ENCODE peak calls at places on chromosomes 16 and 17, in seven cellular contexts. One of them, this sample, is unnamed.

GRCh38 chr17:82391496-82392066 is 20.0 kb downstream of the UTS2R start:
- DNase-seq in cardiac fibroblast: no peak
- DNase-seq in breast epithelium: no peak
- DNase-seq in heart left ventricle: peak; percentile 47
- DNase-seq in choroid plexus epithelial cell: no peak
- DNase-seq in astrocyte of the cerebellum: no peak
- DNase-seq in BE2C: no peak
- DNase-seq in this sample: no peak

GRCh38 chr17:9821921-9822320 is at the start of gene GSG1L2:
- DNase-seq in cardiac fibroblast: no peak
- DNase-seq in breast epithelium: no peak
- DNase-seq in heart left ventricle: no peak
- DNase-seq in BE2C: no peak
- DNase-seq in astrocyte of the cerebellum: no peak
- DNase-seq in choroid plexus epithelial cell: no peak
- DNase-seq in this sample: no peak

GRCh38 chr16:89018605-89019158 is 41.7 kb upstream of the CBFA2T3 start:
- DNase-seq in BE2C: no peak
- DNase-seq in astrocyte of the cerebellum: no peak
- DNase-seq in breast epithelium: no peak
- DNase-seq in choroid plexus epithelial cell: no peak
- DNase-seq in cardiac fibroblast: no peak
- DNase-seq in heart left ventricle: peak; percentile 48
- DNase-seq in this sample: no peak

GRCh38 chr17:75542728-75543336 is 17.3 kb downstream of the LLGL2 start:
- DNase-seq in astrocyte of the cerebellum: no peak
- DNase-seq in BE2C: no peak
- DNase-seq in choroid plexus epithelial cell: no peak
- DNase-seq in heart left ventricle: no peak
- DNase-seq in cardiac fibroblast: no peak
- DNase-seq in breast epithelium: no peak
- DNase-seq in this sample: no peak

GRCh38 chr16:57720142-57720575 is 15.4 kb upstream of the KATNB1 start:
- DNase-seq in heart left ventricle: no peak
- DNase-seq in choroid plexus epithelial cell: peak; percentile 77
- DNase-seq in BE2C: peak; percentile 72
- DNase-seq in astrocyte of the cerebellum: peak; percentile 3
- DNase-seq in cardiac fibroblast: peak; percentile 75
- DNase-seq in breast epithelium: no peak
- DNase-seq in this sample: no peak

GRCh38 chr17:81685108-81685507 is 1.3 kb downstream of the HGS start:
- DNase-seq in choroid plexus epithelial cell: peak; percentile 61
- DNase-seq in heart left ventricle: no peak
- DNase-seq in breast epithelium: no peak
- DNase-seq in cardiac fibroblast: peak; percentile 23
- DNase-seq in BE2C: no peak
- DNase-seq in astrocyte of the cerebellum: no peak
- DNase-seq in this sample: peak; percentile 21

GRCh38 chr17:79979201-79979840 is 56.4 kb downstream of the TBC1D16 start:
- DNase-seq in choroid plexus epithelial cell: no peak
- DNase-seq in heart left ventricle: no peak
- DNase-seq in BE2C: no peak
- DNase-seq in breast epithelium: peak; percentile 48
- DNase-seq in cardiac fibroblast: no peak
- DNase-seq in astrocyte of the cerebellum: no peak
- DNase-seq in this sample: no peak

GRCh38 chr16:72429566-72430160 is 257.7 kb upstream of the PMFBP1 start:
- DNase-seq in breast epithelium: no peak
- DNase-seq in choroid plexus epithelial cell: no peak
- DNase-seq in cardiac fibroblast: no peak
- DNase-seq in astrocyte of the cerebellum: no peak
- DNase-seq in BE2C: no peak
- DNase-seq in heart left ventricle: no peak
- DNase-seq in this sample: no peak

GRCh38 chr17:70808596-70808995 is 639.3 kb downstream of the KCNJ2 start:
- DNase-seq in BE2C: peak; percentile 8
- DNase-seq in choroid plexus epithelial cell: peak; percentile 32
- DNase-seq in breast epithelium: no peak
- DNase-seq in cardiac fibroblast: no peak
- DNase-seq in astrocyte of the cerebellum: no peak
- DNase-seq in heart left ventricle: no peak
- DNase-seq in this sample: no peak

GRCh38 chr17:49404371-49404770 is 10.3 kb downstream of the PHB1 start:
- DNase-seq in BE2C: no peak
- DNase-seq in astrocyte of the cerebellum: no peak
- DNase-seq in cardiac fibroblast: no peak
- DNase-seq in heart left ventricle: no peak
- DNase-seq in choroid plexus epithelial cell: no peak
- DNase-seq in breast epithelium: no peak
- DNase-seq in this sample: no peak

GRCh38 chr16:72620348-72620747 is 427.6 kb downstream of the ZFHX3 start:
- DNase-seq in choroid plexus epithelial cell: no peak
- DNase-seq in breast epithelium: no peak
- DNase-seq in cardiac fibroblast: no peak
- DNase-seq in heart left ventricle: no peak
- DNase-seq in astrocyte of the cerebellum: no peak
- DNase-seq in BE2C: no peak
- DNase-seq in this sample: no peak

GRCh38 chr17:74882517-74883240 is 9.9 kb upstream of the FDXR start:
- DNase-seq in breast epithelium: no peak
- DNase-seq in cardiac fibroblast: no peak
- DNase-seq in choroid plexus epithelial cell: no peak
- DNase-seq in astrocyte of the cerebellum: no peak
- DNase-seq in BE2C: no peak
- DNase-seq in heart left ventricle: no peak
- DNase-seq in this sample: no peak

GRCh38 chr16:10930755-10931093 is 11.5 kb downstream of the DEXI start:
- DNase-seq in cardiac fibroblast: no peak
- DNase-seq in BE2C: no peak
- DNase-seq in choroid plexus epithelial cell: no peak
- DNase-seq in breast epithelium: no peak
- DNase-seq in heart left ventricle: no peak
- DNase-seq in astrocyte of the cerebellum: no peak
- DNase-seq in this sample: no peak

GRCh38 chr16:87550510-87550961 is 51.8 kb upstream of the JPH3 start:
- DNase-seq in cardiac fibroblast: no peak
- DNase-seq in heart left ventricle: peak; percentile 78
- DNase-seq in breast epithelium: no peak
- DNase-seq in choroid plexus epithelial cell: no peak
- DNase-seq in astrocyte of the cerebellum: no peak
- DNase-seq in BE2C: peak; percentile 64
- DNase-seq in this sample: no peak

GRCh38 chr17:65163990-65164495 is 26.9 kb downstream of the RGS9 start:
- DNase-seq in choroid plexus epithelial cell: peak; percentile 52
- DNase-seq in BE2C: peak; percentile 15
- DNase-seq in breast epithelium: no peak
- DNase-seq in heart left ventricle: no peak
- DNase-seq in cardiac fibroblast: peak; percentile 50
- DNase-seq in astrocyte of the cerebellum: no peak
- DNase-seq in this sample: no peak

GRCh38 chr17:8574687-8575086 is 55.8 kb downstream of the MYH10 start:
- DNase-seq in astrocyte of the cerebellum: no peak
- DNase-seq in choroid plexus epithelial cell: peak; percentile 43
- DNase-seq in heart left ventricle: no peak
- DNase-seq in breast epithelium: no peak
- DNase-seq in BE2C: no peak
- DNase-seq in cardiac fibroblast: peak; percentile 43
- DNase-seq in this sample: no peak
- TF ChIP-seq CTCF in astrocyte of the cerebellum: peak; percentile 21
- TF ChIP-seq CTCF in choroid plexus epithelial cell: peak; percentile 54
- TF ChIP-seq CTCF in heart left ventricle: peak; percentile 47
- TF ChIP-seq CTCF in breast epithelium: no peak
- TF ChIP-seq CTCF in BE2C: peak; percentile 27
- TF ChIP-seq CTCF in cardiac fibroblast: peak; percentile 25
- TF ChIP-seq CTCF in this sample: no peak

DNA sequence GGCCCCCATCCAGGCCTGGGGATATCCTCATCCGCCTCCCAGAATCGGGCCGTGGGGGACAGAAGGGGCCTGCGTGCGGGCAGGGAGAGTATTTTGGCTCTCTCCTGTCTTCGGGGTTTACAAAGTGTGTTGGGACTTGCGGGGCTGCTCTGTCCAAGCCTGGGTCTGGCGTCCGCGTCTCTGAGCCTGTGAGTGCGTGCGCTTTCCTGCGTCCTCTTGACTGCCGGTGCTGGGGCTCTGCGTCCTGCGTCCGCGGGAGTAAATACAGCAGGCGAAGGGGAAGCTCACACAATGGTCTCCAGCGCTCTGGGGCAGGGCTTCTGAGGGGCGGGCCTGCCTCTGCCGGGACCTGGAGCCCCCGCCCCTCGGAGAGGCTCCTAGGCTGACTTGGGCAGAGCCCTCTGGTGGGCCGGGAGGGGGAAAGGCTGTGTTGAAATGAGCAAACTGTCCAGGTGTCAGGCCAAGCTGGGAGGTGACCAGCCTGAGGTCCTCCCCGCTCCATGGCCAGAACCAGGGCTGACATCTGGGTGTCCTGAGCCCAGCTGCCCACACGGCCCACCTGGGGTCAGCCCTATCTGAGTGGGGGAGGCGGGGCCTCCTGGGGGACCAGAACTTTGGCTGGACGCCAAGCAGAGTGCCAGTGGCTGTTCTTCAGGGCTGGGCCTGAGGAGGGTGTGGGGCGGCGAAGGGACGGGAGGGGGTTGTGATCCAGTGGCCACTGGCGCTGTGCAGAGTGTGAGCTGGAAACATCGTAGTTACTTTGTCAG is 233.6 kb downstream of the SEC14L1 start:
- DNase-seq in cardiac fibroblast: peak; percentile 95
- DNase-seq in choroid plexus epithelial cell: peak; percentile 91
- DNase-seq in heart left ventricle: peak; percentile 91
- DNase-seq in astrocyte of the cerebellum: peak; percentile 73
- DNase-seq in BE2C: peak; percentile 95
- DNase-seq in breast epithelium: peak; percentile 75
- DNase-seq in this sample: no peak
- H3K4me3 ChIP-seq in cardiac fibroblast: peak overlapping the region; percentile 80
- H3K4me3 ChIP-seq in choroid plexus epithelial cell: peak overlapping the region; percentile 85
- H3K4me3 ChIP-seq in heart left ventricle: peak overlapping the region; percentile 98
- H3K4me3 ChIP-seq in astrocyte of the cerebellum: peak overlapping the region; percentile 88
- H3K4me3 ChIP-seq in BE2C: peak overlapping the region; percentile 97
- H3K4me3 ChIP-seq in breast epithelium: peak overlapping the region; percentile 92
- H3K4me3 ChIP-seq in this sample: peak overlapping the region; percentile 79

GRCh38 chr16:31475949-31476304 is 4.0 kb downstream of the TGFB1I1 start:
- DNase-seq in choroid plexus epithelial cell: no peak
- DNase-seq in heart left ventricle: no peak
- DNase-seq in cardiac fibroblast: no peak
- DNase-seq in astrocyte of the cerebellum: no peak
- DNase-seq in BE2C: no peak
- DNase-seq in breast epithelium: no peak
- DNase-seq in this sample: no peak

GRCh38 chr16:31479752-31480151 is 3.2 kb upstream of the SLC5A2 start:
- DNase-seq in breast epithelium: no peak
- DNase-seq in BE2C: no peak
- DNase-seq in cardiac fibroblast: no peak
- DNase-seq in heart left ventricle: no peak
- DNase-seq in choroid plexus epithelial cell: no peak
- DNase-seq in astrocyte of the cerebellum: no peak
- DNase-seq in this sample: no peak

GRCh38 chr16:31476305-31477219 is 4.6 kb downstream of the TGFB1I1 start:
- DNase-seq in cardiac fibroblast: no peak
- DNase-seq in breast epithelium: no peak
- DNase-seq in choroid plexus epithelial cell: no peak
- DNase-seq in astrocyte of the cerebellum: no peak
- DNase-seq in BE2C: no peak
- DNase-seq in heart left ventricle: peak; percentile 89
- DNase-seq in this sample: no peak

GRCh38 chr16:31478956-31479355 is 4.0 kb upstream of the SLC5A2 start:
- DNase-seq in choroid plexus epithelial cell: no peak
- DNase-seq in astrocyte of the cerebellum: no peak
- DNase-seq in cardiac fibroblast: no peak
- DNase-seq in BE2C: no peak
- DNase-seq in breast epithelium: no peak
- DNase-seq in heart left ventricle: no peak
- DNase-seq in this sample: no peak

DNA sequence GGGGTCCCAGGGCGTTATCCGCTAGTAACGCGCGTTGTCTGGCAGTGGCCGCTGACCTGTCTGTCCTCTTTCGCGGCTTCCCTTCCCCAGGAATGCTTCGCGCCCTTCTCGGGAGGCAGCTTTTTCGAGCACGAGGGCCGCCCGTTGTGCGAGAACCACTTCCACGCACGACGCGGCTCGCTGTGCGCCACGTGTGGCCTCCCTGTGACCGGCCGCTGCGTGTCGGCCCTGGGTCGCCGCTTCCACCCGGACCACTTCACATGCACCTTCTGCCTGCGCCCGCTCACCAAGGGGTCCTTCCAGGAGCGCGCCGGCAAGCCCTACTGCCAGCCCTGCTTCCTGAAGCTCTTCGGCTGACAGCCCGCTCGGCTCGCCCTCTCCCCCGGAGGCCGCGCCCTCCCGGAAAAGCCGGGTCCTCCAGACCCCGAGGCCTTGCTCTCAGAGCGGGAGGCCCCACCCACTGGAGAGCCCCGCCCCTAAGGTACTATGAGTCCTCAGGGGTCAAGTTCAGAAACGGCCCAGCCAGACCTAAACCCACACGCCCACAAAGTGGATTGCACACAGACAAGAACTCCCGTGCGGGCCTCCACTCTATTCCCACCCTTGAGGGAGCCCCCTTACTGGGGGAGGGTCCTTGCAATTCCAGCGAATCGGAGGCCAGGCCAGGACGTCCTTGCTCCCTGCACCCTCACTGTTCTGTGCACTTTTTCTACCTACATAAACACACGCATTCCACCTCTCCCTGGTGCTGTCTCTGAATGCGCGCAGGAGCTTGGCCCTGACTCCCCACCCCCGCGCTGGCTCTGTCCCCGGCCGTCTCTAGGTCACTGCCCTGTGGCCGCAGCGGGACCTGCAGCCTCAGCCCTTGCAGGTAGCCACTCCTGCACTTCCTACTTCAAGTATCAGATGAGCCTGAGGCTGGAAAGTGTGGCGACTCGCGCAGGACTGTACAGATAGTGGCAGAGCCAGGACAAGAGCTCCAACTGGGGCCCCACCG is 5.4 kb upstream of the SLC5A2 start:
- DNase-seq in astrocyte of the cerebellum: no peak
- DNase-seq in breast epithelium: peak; percentile 77
- DNase-seq in BE2C: no peak
- DNase-seq in choroid plexus epithelial cell: no peak
- DNase-seq in cardiac fibroblast: no peak
- DNase-seq in heart left ventricle: peak; percentile 72
- DNase-seq in this sample: no peak
- TF ChIP-seq CTCF in astrocyte of the cerebellum: no peak
- TF ChIP-seq CTCF in breast epithelium: no peak
- TF ChIP-seq CTCF in BE2C: no peak
- TF ChIP-seq CTCF in choroid plexus epithelial cell: no peak
- TF ChIP-seq CTCF in cardiac fibroblast: no peak
- TF ChIP-seq CTCF in heart left ventricle: no peak
- TF ChIP-seq CTCF in this sample: no peak

GRCh38 chr17:68954146-68954971 is 833 bp downstream of the ABCA8 start:
- DNase-seq in BE2C: no peak
- DNase-seq in cardiac fibroblast: peak; percentile 47
- DNase-seq in heart left ventricle: no peak
- DNase-seq in breast epithelium: no peak
- DNase-seq in choroid plexus epithelial cell: peak; percentile 53
- DNase-seq in astrocyte of the cerebellum: no peak
- DNase-seq in this sample: peak; percentile 34
- H3K4me3 ChIP-seq in BE2C: no peak overlapping the region
- H3K4me3 ChIP-seq in cardiac fibroblast: peak overlapping the region; percentile 41
- H3K4me3 ChIP-seq in heart left ventricle: peak overlapping the region; percentile 47
- H3K4me3 ChIP-seq in breast epithelium: peak overlapping the region; percentile 57
- H3K4me3 ChIP-seq in choroid plexus epithelial cell: peak overlapping the region; percentile 51
- H3K4me3 ChIP-seq in astrocyte of the cerebellum: peak overlapping the region; percentile 40
- H3K4me3 ChIP-seq in this sample: no peak overlapping the region

GRCh38 chr17:59859444-59860025 is 33.2 kb downstream of the TUBD1 start:
- DNase-seq in BE2C: no peak
- DNase-seq in heart left ventricle: no peak
- DNase-seq in astrocyte of the cerebellum: no peak
- DNase-seq in breast epithelium: no peak
- DNase-seq in choroid plexus epithelial cell: peak; percentile 83
- DNase-seq in cardiac fibroblast: peak; percentile 81
- DNase-seq in this sample: no peak
- TF ChIP-seq CTCF in BE2C: peak; percentile 42
- TF ChIP-seq CTCF in heart left ventricle: peak; percentile 30
- TF ChIP-seq CTCF in astrocyte of the cerebellum: peak; percentile 30
- TF ChIP-seq CTCF in breast epithelium: peak; percentile 69
- TF ChIP-seq CTCF in choroid plexus epithelial cell: peak; percentile 65
- TF ChIP-seq CTCF in cardiac fibroblast: peak; percentile 52
- TF ChIP-seq CTCF in this sample: peak; percentile 45

This sample was measured in AG04449.